ENCODE peak calls at places on chromosomes 13 and 19, in nine cellular contexts. W is adrenal gland, C is thyroid gland, Y is GM23248, O is astrocyte of the spinal cord, B is bronchial epithelial cell, V is heart left ventricle, U is SJCRH30, Q is tibial artery. N is an unnamed sample.

GRCh38 chr19:14517840-14518505 is at the start of gene DNAJB1:
- DNase-seq in U (peak; percentile 76), W (peak; percentile 87), O (peak; percentile 94), Q (peak; percentile 93), C (peak; percentile 82), Y (peak; percentile 92), B (peak; percentile 53), V (peak; percentile 93), N (peak; percentile 75)

GRCh38 chr13:113291997-113292862 is 4.8 kb upstream of the LAMP1 start:
- DNase-seq in O (peak; percentile 6), B (no peak), Q (no peak), V (no peak), Y (peak; percentile 63), U (peak; percentile 51), W (peak; percentile 32), C (peak; percentile 18), N (no peak)

GRCh38 chr19:46890423-46891170 is 29.8 kb downstream of the ARHGAP35 start:
- DNase-seq in Q (no peak), Y (peak; percentile 96), B (peak; percentile 62), V (no peak), W (no peak), O (peak; percentile 76), C (no peak), U (no peak), N (no peak)

GRCh38 chr19:33427801-33428626 is 54.5 kb downstream of the CEBPG start:
- DNase-seq in V (no peak), Y (no peak), Q (no peak), B (no peak), W (no peak), C (no peak), U (no peak), O (no peak), N (no peak)

GRCh38 chr19:50694815-50695145 is 24.8 kb downstream of the SHANK1 start:
- DNase-seq in B (no peak), C (no peak), U (no peak), O (no peak), W (no peak), Y (no peak), V (no peak), Q (no peak), N (peak; percentile 42)

GRCh38 chr19:31882709-31883108 is 462.7 kb upstream of the ZNF507 start:
- DNase-seq in W (no peak), C (no peak), O (no peak), B (no peak), Q (no peak), V (no peak), Y (no peak), U (no peak), N (no peak)

GRCh38 chr13:109381546-109382180 is 404.7 kb downstream of the IRS2 start:
- DNase-seq in Y (peak; percentile 76), W (no peak), V (no peak), Q (no peak), U (no peak), B (no peak), O (peak; percentile 85), C (no peak), N (no peak)

GRCh38 chr19:33580645-33581037 is 41.1 kb upstream of the CHST8 start:
- DNase-seq in C (no peak), Y (no peak), O (no peak), W (no peak), U (peak; percentile 44), V (no peak), B (no peak), Q (no peak), N (no peak)

GRCh38 chr19:46303345-46303701 is 6.5 kb downstream of the HIF3A start:
- DNase-seq in Y (no peak), V (no peak), O (no peak), C (no peak), U (no peak), Q (no peak), B (no peak), W (no peak), N (no peak)

GRCh38 chr19:15091918-15092753 is 10.1 kb downstream of the OR1I1 start:
- DNase-seq in V (no peak), O (peak; percentile 70), B (peak; percentile 64), C (peak; percentile 24), Q (no peak), Y (peak; percentile 67), U (peak; percentile 73), W (peak; percentile 61), N (peak; percentile 44)

GRCh38 chr13:110593430-110594130 is 21.8 kb upstream of the NAXD start:
- DNase-seq in C (peak; percentile 27), O (peak; percentile 64), V (no peak), Y (peak; percentile 71), U (no peak), B (peak; percentile 59), Q (no peak), W (peak; percentile 47), N (peak; percentile 36)

GRCh38 chr13:95970878-95971277 is 82.3 kb downstream of the UGGT2 start:
- DNase-seq in Y (no peak), U (no peak), W (no peak), Q (no peak), B (no peak), O (no peak), V (no peak), C (no peak), N (no peak)

GRCh38 chr13:32811297-32811800 is 204.9 kb upstream of the KL start:
- DNase-seq in C (peak; percentile 9), Q (no peak), U (peak; percentile 67), Y (peak; percentile 52), O (peak; percentile 41), B (peak; percentile 17), V (no peak), W (no peak), N (no peak)

GRCh38 chr13:64130600-64130999 is 2715.0 kb upstream of the PCDH20 start:
- DNase-seq in Y (no peak), V (peak; percentile 23), Q (no peak), B (no peak), U (no peak), W (no peak), O (no peak), C (no peak), N (no peak)

GRCh38 chr19:48108997-48109782 is 1.4 kb downstream of the PLA2G4C start:
- DNase-seq in Y (no peak), U (no peak), V (no peak), O (no peak), Q (no peak), B (no peak), W (no peak), C (no peak), N (no peak)

GRCh38 chr13:41587490-41587889 is 130.1 kb downstream of the RGCC start:
- DNase-seq in Y (no peak), U (no peak), B (no peak), V (no peak), O (no peak), Q (no peak), C (no peak), W (no peak), N (peak; percentile 12)

GRCh38 chr13:106464076-106464475 is 71.4 kb downstream of the EFNB2 start:
- DNase-seq in B (no peak), W (no peak), V (no peak), Y (no peak), Q (no peak), O (peak; percentile 88), U (no peak), C (no peak), N (no peak)

GRCh38 chr13:79459906-79460305 is 21.0 kb upstream of the NDFIP2 start:
- DNase-seq in B (peak; percentile 74), O (no peak), Q (no peak), C (no peak), Y (no peak), U (no peak), W (no peak), V (no peak), N (no peak)

GRCh38 chr13:79462895-79463294 is 18.1 kb upstream of the NDFIP2 start:
- DNase-seq in W (no peak), C (no peak), Q (no peak), V (no peak), U (no peak), Y (no peak), B (no peak), O (no peak), N (no peak)

GRCh38 chr13:79468402-79468801 is 12.6 kb upstream of the NDFIP2 start:
- DNase-seq in B (no peak), V (no peak), Q (no peak), C (no peak), Y (no peak), W (no peak), U (no peak), O (no peak), N (no peak)

GRCh38 chr13:79466852-79467251 is 14.1 kb upstream of the NDFIP2 start:
- DNase-seq in Q (no peak), C (no peak), U (no peak), V (no peak), B (no peak), W (no peak), Y (no peak), O (no peak), N (no peak)

GRCh38 chr13:79463604-79464003 is 17.4 kb upstream of the NDFIP2 start:
- DNase-seq in U (no peak), Y (no peak), Q (no peak), W (no peak), V (no peak), O (no peak), B (no peak), C (no peak), N (no peak)
- H3K4me3 ChIP-seq in U (no peak overlapping the region), Y (no peak overlapping the region), Q (no peak overlapping the region), W (no peak overlapping the region), V (no peak overlapping the region), O (no peak overlapping the region), B (no peak overlapping the region), C (no peak overlapping the region), N (no peak overlapping the region)

GRCh38 chr13:45370922-45371406 is 30.0 kb upstream of the TPT1 start:
- DNase-seq in V (peak; percentile 82), Y (peak; percentile 84), C (peak; percentile 67), W (peak; percentile 70), Q (peak; percentile 79), O (peak; percentile 86), U (no peak), B (no peak), N (peak; percentile 73)
- H3K4me3 ChIP-seq in V (peak overlapping the region; percentile 21), Y (peak overlapping the region; percentile 21), C (no peak overlapping the region), W (no peak overlapping the region), Q (no peak overlapping the region), O (no peak overlapping the region), U (no peak overlapping the region), B (no peak overlapping the region), N (no peak overlapping the region)

DNA sequence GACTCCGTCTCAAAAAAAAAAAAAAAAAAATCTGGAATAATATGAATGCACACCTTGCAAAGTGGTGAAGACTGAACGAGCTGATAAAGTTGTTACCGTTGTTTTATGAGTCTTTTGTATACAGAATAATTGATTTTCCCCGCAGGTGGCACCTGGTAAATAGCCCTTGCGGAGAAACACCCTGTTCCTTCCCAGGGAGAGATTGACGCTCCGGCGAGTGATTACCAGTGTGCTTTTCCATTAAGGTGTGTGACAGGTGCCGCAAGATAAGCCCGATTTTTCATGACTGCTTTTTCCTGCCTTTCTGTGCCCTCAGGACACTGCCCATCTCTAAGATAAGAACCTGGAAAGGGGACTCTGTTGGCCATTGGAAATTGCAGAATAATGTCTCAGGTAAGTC is 943 bp downstream of the ZNF302 start:
- DNase-seq in Q (no peak), W (no peak), U (no peak), O (no peak), V (no peak), Y (no peak), C (no peak), B (no peak), N (no peak)
- H3K4me3 ChIP-seq in Q (peak overlapping the region; percentile 59), W (no peak overlapping the region), U (peak overlapping the region; percentile 96), O (peak overlapping the region; percentile 70), V (peak overlapping the region; percentile 73), Y (peak overlapping the region; percentile 73), C (peak overlapping the region; percentile 83), B (peak overlapping the region; percentile 86), N (peak overlapping the region; percentile 88)

GRCh38 chr19:43687660-43687997 is 17.7 kb upstream of the PLAUR start:
- DNase-seq in Y (no peak), Q (no peak), U (no peak), V (no peak), O (no peak), C (no peak), B (no peak), W (no peak), N (no peak)
- H3K4me3 ChIP-seq in Y (no peak overlapping the region), Q (no peak overlapping the region), U (no peak overlapping the region), V (no peak overlapping the region), O (no peak overlapping the region), C (no peak overlapping the region), B (no peak overlapping the region), W (no peak overlapping the region), N (no peak overlapping the region)

N was measured in BE2C.